ENCODE peak calls at places on chromosomes 3 and 15, in ten cellular contexts. U is cardiac muscle cell; A is CD4-positive, alpha-beta T cell; P is esophagus squamous epithelium; C is AG09309; H is choroid plexus epithelial cell; O is cardiac fibroblast; S is IMR-90; B is WTC11; Q is stomach. V is an unnamed sample.

GRCh38 chr15:48041454-48041853 is 79.3 kb upstream of the SLC24A5 start:
- DNase-seq in U (no peak), A (no peak), P (no peak), C (no peak), H (no peak), O (no peak), S (no peak), B (no peak), Q (no peak), V (no peak)

GRCh38 chr3:55458398-55458797 is 28.7 kb downstream of the WNT5A start:
- DNase-seq in U (no peak), A (no peak), P (no peak), C (no peak), H (no peak), O (no peak), S (no peak), B (no peak), Q (no peak), V (no peak)

GRCh38 chr3:194884649-194885315 is 199.1 kb downstream of the FAM43A start:
- DNase-seq in U (peak), A (no peak), P (no peak), C (no peak), H (no peak), O (peak), S (no peak), B (no peak), Q (no peak), V (no peak)

GRCh38 chr3:45309876-45310275 is 78.5 kb upstream of the LARS2 start:
- DNase-seq in U (no peak), A (no peak), P (no peak), C (no peak), H (no peak), O (no peak), S (no peak), B (no peak), Q (no peak), V (no peak)

GRCh38 chr3:98564282-98565005 is 29.0 kb downstream of the CPOX start:
- DNase-seq in U (no peak), A (peak), P (no peak), C (no peak), H (no peak), O (no peak), S (no peak), B (no peak), Q (no peak), V (no peak)

GRCh38 chr15:90829942-90830440 is 38.4 kb upstream of the FURIN start:
- DNase-seq in U (no peak), A (peak), P (no peak), C (no peak), H (peak), O (peak), S (no peak), B (no peak), Q (no peak), V (no peak)

GRCh38 chr15:38073278-38073930 is 139.0 kb downstream of the TMCO5A start:
- DNase-seq in U (peak), A (no peak), P (no peak), C (no peak), H (peak), O (peak), S (peak), B (no peak), Q (no peak), V (peak)

GRCh38 chr15:66906660-66907059 is 158.7 kb upstream of the SMAD3 start:
- DNase-seq in U (no peak), A (no peak), P (no peak), C (no peak), H (no peak), O (no peak), S (no peak), B (no peak), Q (no peak), V (no peak)

GRCh38 chr3:1717524-1717923 is 381.1 kb upstream of the CNTN4 start:
- DNase-seq in U (no peak), A (no peak), P (no peak), C (no peak), H (no peak), O (no peak), S (no peak), B (no peak), Q (no peak), V (no peak)

GRCh38 chr3:194869482-194870169 is 183.9 kb downstream of the FAM43A start:
- DNase-seq in U (no peak), A (no peak), P (no peak), C (peak), H (peak), O (peak), S (peak), B (no peak), Q (no peak), V (peak)

GRCh38 chr3:150097588-150097890 is 126.8 kb upstream of the PFN2 start:
- DNase-seq in U (peak), A (no peak), P (no peak), C (no peak), H (peak), O (no peak), S (peak), B (no peak), Q (no peak), V (peak)

GRCh38 chr3:51933471-51934138 is 8.1 kb downstream of the RRP9 start:
- DNase-seq in U (no peak), A (no peak), P (no peak), C (no peak), H (no peak), O (no peak), S (no peak), B (no peak), Q (no peak), V (no peak)

GRCh38 chr15:68382286-68383007 is 49.5 kb downstream of the ITGA11 start:
- DNase-seq in U (no peak), A (no peak), P (no peak), C (no peak), H (no peak), O (no peak), S (peak), B (no peak), Q (peak), V (peak)

GRCh38 chr15:60708684-60709083 is 229.7 kb upstream of the ICE2 start:
- DNase-seq in U (peak), A (no peak), P (no peak), C (peak), H (peak), O (peak), S (peak), B (no peak), Q (no peak), V (peak)

GRCh38 chr3:16132926-16133325 is 41.6 kb upstream of the GALNT15 start:
- DNase-seq in U (peak), A (no peak), P (no peak), C (no peak), H (peak), O (peak), S (peak), B (no peak), Q (no peak), V (peak)

GRCh38 chr15:43769584-43770228 is 7.1 kb downstream of the ELL3 start:
- DNase-seq in U (peak), A (peak), P (no peak), C (no peak), H (peak), O (peak), S (peak), B (peak), Q (peak), V (peak)

GRCh38 chr3:118688396-118688884 is 346.2 kb downstream of the IGSF11 start:
- DNase-seq in U (no peak), A (no peak), P (no peak), C (no peak), H (no peak), O (no peak), S (no peak), B (no peak), Q (no peak), V (no peak)

GRCh38 chr3:21056293-21056692 is 694.7 kb downstream of the ZNF385D start:
- DNase-seq in U (no peak), A (no peak), P (no peak), C (no peak), H (no peak), O (no peak), S (no peak), B (no peak), Q (no peak), V (no peak)

GRCh38 chr15:91861223-91861622 is 7.7 kb downstream of the SLCO3A1 start:
- DNase-seq in U (no peak), A (no peak), P (no peak), C (no peak), H (no peak), O (no peak), S (no peak), B (no peak), Q (no peak), V (no peak)

GRCh38 chr3:12992629-12993021 is 80.6 kb downstream of the IQSEC1 start:
- DNase-seq in U (no peak), A (no peak), P (no peak), C (no peak), H (no peak), O (no peak), S (no peak), B (no peak), Q (no peak), V (no peak)

GRCh38 chr3:152961323-152961722 is 126.4 kb downstream of the P2RY1 start:
- DNase-seq in U (peak), A (no peak), P (no peak), C (no peak), H (peak), O (peak), S (peak), B (no peak), Q (no peak), V (peak)

GRCh38 chr15:66703540-66703941 is 1.5 kb downstream of the SMAD6 start:
- DNase-seq in U (peak), A (peak), P (no peak), C (no peak), H (peak), O (no peak), S (peak), B (peak), Q (peak), V (no peak)

GRCh38 chr15:96330064-96330449 is 443 bp upstream of the NR2F2 start:
- DNase-seq in U (peak), A (no peak), P (no peak), C (peak), H (peak), O (peak), S (peak), B (peak), Q (no peak), V (peak)

GRCh38 chr15:60591491-60592385 is 112.8 kb upstream of the ICE2 start:
- DNase-seq in U (peak), A (peak), P (no peak), C (no peak), H (no peak), O (peak), S (no peak), B (peak), Q (peak), V (no peak)

GRCh38 chr3:7854721-7855120 is 646.9 kb upstream of the LMCD1 start:
- DNase-seq in U (no peak), A (no peak), P (no peak), C (no peak), H (no peak), O (no peak), S (no peak), B (no peak), Q (no peak), V (no peak)
- TF ChIP-seq CTCF in U (no peak), A (no peak), P (no peak), C (no peak), H (no peak), O (no peak), S (no peak), B (no peak), Q (no peak), V (no peak)

DNA sequence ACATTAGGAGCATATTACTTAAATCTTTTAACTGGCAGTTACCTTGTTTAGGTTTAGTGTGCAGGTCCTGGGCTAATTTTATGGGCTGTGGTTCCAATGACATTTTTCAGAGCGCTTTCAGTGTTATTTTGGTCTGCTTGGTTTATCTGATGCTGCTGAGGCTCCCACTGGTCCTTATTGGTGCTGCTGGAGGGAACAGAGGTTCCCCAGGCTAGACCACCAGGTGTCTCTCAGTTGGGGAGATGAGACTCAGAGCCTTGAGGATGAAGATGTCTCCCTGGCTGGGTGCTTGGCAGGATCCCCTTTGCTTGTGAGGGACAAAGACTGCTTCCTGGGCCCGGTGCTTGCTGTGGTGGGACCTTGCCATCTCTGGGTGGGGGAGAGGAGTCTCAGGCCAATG is 28.3 kb upstream of the TASOR start:
- DNase-seq in U (no peak), A (no peak), P (no peak), C (no peak), H (no peak), O (no peak), S (no peak), B (no peak), Q (no peak), V (no peak)
- TF ChIP-seq CTCF in U (no peak), A (no peak), P (no peak), C (no peak), H (no peak), O (no peak), S (no peak), B (no peak), Q (no peak), V (no peak)

GRCh38 chr3:142029052-142029642 is 120.2 kb downstream of the TFDP2 start:
- DNase-seq in U (no peak), A (no peak), P (no peak), C (no peak), H (no peak), O (no peak), S (no peak), B (no peak), Q (no peak), V (no peak)
- TF ChIP-seq CTCF in U (no peak), A (no peak), P (no peak), C (no peak), H (no peak), O (no peak), S (no peak), B (no peak), Q (no peak), V (no peak)

GRCh38 chr3:82329300-82329699 is 567.9 kb upstream of the GBE1 start:
- DNase-seq in U (no peak), A (no peak), P (no peak), C (no peak), H (peak), O (no peak), S (no peak), B (no peak), Q (no peak), V (no peak)
- TF ChIP-seq CTCF in U (peak), A (no peak), P (peak), C (peak), H (peak), O (peak), S (no peak), B (peak), Q (no peak), V (peak)

DNA sequence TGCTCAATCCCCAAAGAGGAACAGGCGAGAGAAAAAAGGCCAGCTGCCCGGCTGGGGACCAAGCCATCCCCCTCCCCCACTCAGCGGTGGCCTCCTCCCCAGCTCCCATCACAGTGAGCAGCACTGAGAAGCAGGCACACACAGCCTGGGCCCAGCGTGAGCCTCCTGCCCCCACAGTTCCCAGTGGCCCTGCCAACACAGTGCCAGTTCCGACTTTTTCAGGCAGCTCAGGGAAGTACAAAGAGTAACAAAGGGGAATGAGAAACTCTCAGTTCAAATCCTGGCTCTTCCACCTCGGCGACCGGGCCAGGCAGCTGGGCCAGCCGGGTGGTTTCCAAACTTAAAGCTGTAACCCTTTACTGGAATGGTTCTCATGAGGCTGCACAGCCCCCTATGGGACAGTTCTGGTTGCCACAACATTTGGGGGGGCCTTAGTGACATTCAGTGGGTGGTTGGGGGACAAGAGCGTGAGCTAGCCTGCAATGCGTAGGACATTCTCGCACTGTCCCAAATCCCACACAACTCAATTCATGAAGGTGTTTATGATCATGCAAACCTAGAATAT is 18.4 kb downstream of the TNK2 start:
- DNase-seq in U (no peak), A (no peak), P (no peak), C (no peak), H (no peak), O (no peak), S (no peak), B (no peak), Q (no peak), V (no peak)
- TF ChIP-seq CTCF in U (no peak), A (no peak), P (no peak), C (no peak), H (no peak), O (no peak), S (no peak), B (no peak), Q (no peak), V (no peak)

GRCh38 chr3:58888087-58888486 is 161.7 kb downstream of the CFAP20DC start:
- DNase-seq in U (no peak), A (no peak), P (no peak), C (no peak), H (no peak), O (no peak), S (no peak), B (no peak), Q (no peak), V (no peak)
- TF ChIP-seq CTCF in U (no peak), A (no peak), P (no peak), C (no peak), H (no peak), O (no peak), S (no peak), B (no peak), Q (no peak), V (no peak)

GRCh38 chr3:75295013-75295412 is 369.1 kb upstream of the FRG2C start:
- DNase-seq in U (no peak), A (no peak), P (no peak), C (no peak), H (no peak), O (no peak), S (no peak), B (no peak), Q (peak), V (no peak)

GRCh38 chr3:75296858-75297257 is 367.3 kb upstream of the FRG2C start:
- DNase-seq in U (no peak), A (no peak), P (no peak), C (no peak), H (no peak), O (no peak), S (no peak), B (no peak), Q (no peak), V (no peak)

GRCh38 chr3:75294124-75294523 is 370.0 kb upstream of the FRG2C start:
- DNase-seq in U (peak), A (no peak), P (no peak), C (no peak), H (peak), O (peak), S (peak), B (peak), Q (peak), V (peak)
- TF ChIP-seq CTCF in U (peak), A (no peak), P (peak), C (peak), H (peak), O (peak), S (peak), B (peak), Q (no peak), V (peak)

DNA sequence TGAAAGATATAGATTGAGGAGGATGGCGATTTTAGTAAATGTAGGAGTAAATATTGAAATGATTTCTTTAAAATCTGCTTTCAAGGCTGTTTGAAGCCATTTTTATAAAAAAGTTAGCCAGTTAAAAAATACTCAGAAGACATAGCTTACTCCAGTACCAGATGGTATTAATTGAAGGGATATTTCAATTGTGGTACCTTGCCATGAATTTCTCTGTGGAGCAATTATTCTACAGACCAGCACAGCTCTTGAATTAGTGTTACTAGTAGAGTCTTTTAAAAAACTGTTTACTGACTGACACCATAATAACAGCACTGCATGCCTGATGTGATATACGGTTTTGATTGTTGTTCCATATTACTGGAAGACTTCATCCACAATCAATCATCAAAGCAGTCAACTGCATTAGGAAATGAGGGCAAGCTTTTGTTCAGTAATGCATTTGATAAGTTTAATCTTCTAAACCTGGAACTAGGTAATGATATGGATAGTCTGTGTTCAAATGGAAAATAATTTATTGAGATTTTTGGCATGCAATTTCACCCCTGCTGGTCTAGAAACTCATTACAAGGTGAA is 106.4 kb downstream of the MFSD1 start:
- DNase-seq in U (no peak), A (no peak), P (no peak), C (no peak), H (no peak), O (no peak), S (no peak), B (no peak), Q (no peak), V (no peak)
- TF ChIP-seq CTCF in U (no peak), A (no peak), P (no peak), C (no peak), H (no peak), O (no peak), S (no peak), B (no peak), Q (no peak), V (peak)

DNA sequence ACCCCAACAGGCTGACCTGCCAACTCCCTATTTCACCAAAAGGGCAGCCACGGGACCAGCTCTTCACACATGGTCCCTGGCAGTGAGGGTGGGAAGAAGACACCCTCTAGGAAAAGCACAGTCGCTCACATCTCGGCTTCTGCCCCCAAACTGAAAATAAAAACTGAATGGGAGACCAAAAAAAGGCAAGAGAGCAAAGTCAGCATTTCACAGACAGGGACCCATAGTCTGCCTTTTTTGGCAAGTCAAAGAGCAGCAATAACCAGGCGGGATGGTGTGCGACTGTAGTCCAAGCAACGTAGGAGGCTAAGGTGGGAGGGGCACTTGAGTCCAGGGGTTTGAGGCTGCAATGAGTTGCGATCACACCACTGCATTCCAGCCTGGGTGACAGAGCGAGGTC is 154.1 kb downstream of the ADAMTS17 start:
- DNase-seq in U (no peak), A (no peak), P (no peak), C (no peak), H (no peak), O (no peak), S (no peak), B (no peak), Q (no peak), V (no peak)
- TF ChIP-seq CTCF in U (no peak), A (no peak), P (no peak), C (no peak), H (no peak), O (no peak), S (no peak), B (no peak), Q (no peak), V (no peak)

V was measured in fibroblast of the aortic adventitia.